ENCODE peak calls at places on chromosome 1, in four cellular contexts. O is H1, G is K562, J is GM12878. K is an unnamed sample.

GRCh38 chr1:214123061-214123784 is 135.4 kb downstream of the PROX1 start:
- DNase-seq in O (peak), G (peak), J (no peak), K (peak)

GRCh38 chr1:202014915-202015676 is 4.7 kb downstream of the ELF3 start:
- DNase-seq in G (no peak), O (no peak), J (no peak), K (no peak)

GRCh38 chr1:100760511-100760910 is 41.0 kb downstream of the VCAM1 start:
- DNase-seq in J (no peak), G (peak), O (no peak), K (no peak)

GRCh38 chr1:33149453-33150190 is 32.2 kb downstream of the TRIM62 start:
- DNase-seq in O (no peak), J (no peak), G (no peak), K (no peak)

GRCh38 chr1:198678901-198679329 is 40.1 kb downstream of the PTPRC start:
- DNase-seq in J (no peak), O (no peak), G (no peak), K (no peak)

GRCh38 chr1:181083842-181084605 is 4.5 kb upstream of the IER5 start:
- DNase-seq in J (no peak), O (no peak), G (peak), K (peak)

GRCh38 chr1:168465942-168466702 is 77.7 kb downstream of the XCL2 start:
- DNase-seq in O (no peak), J (peak), G (peak), K (no peak)

GRCh38 chr1:243708210-243708609 is 141.8 kb downstream of the AKT3 start:
- DNase-seq in J (no peak), G (no peak), O (no peak), K (no peak)

GRCh38 chr1:173297798-173298391 is 90.8 kb upstream of the TNFSF4 start:
- DNase-seq in J (peak), O (no peak), G (no peak), K (no peak)

GRCh38 chr1:37875833-37876232 is 16.4 kb upstream of the MTF1 start:
- DNase-seq in J (no peak), G (no peak), O (no peak), K (no peak)

GRCh38 chr1:206903687-206904086 is 6.4 kb downstream of the IL24 start:
- DNase-seq in O (no peak), J (no peak), G (no peak), K (no peak)

GRCh38 chr1:150696590-150696989 is 364 bp downstream of the GOLPH3L start:
- DNase-seq in J (no peak), G (peak), O (no peak), K (no peak)

GRCh38 chr1:150696151-150696550 is 803 bp downstream of the GOLPH3L start:
- DNase-seq in J (no peak), O (no peak), G (no peak), K (no peak)

GRCh38 chr1:150692720-150693119 is 4.2 kb downstream of the GOLPH3L start:
- DNase-seq in G (no peak), J (no peak), O (no peak), K (no peak)

GRCh38 chr1:150695561-150695960 is 1.4 kb downstream of the GOLPH3L start:
- DNase-seq in O (no peak), G (no peak), J (no peak), K (no peak)

GRCh38 chr1:150696995-150697927 is at the start of gene GOLPH3L:
- DNase-seq in J (peak), G (peak), O (peak), K (peak)
- TF ChIP-seq EGR1 in J (no peak), G (no peak), O (no peak), K (no peak)

DNA sequence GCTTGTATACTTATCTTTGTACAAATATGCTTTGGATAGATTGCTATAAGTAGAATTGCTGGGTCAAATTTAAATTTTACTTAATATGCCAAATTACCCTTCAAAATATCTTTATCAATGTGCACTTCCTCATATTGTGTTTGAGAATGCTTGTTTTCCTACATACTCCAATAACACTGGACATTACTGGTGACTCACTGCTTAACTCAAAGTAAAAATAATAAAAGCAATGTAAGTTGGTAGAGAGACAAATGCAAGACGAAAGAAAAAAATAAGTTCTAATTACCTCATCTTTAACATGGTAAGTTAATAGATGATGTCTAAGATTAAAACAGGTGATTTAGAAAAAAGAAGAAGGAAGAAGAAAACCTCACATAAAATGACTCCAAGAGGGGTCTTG is 7.9 kb upstream of the SH3GLB1 start:
- DNase-seq in O (no peak), G (no peak), J (no peak), K (no peak)
- TF ChIP-seq EGR1 in O (no peak), G (no peak), J (no peak), K (no peak)

GRCh38 chr1:160081261-160081936 is at the start of gene KCNJ9:
- DNase-seq in G (peak), J (no peak), O (no peak), K (no peak)
- TF ChIP-seq EGR1 in G (no peak), J (no peak), O (no peak), K (no peak)

DNA sequence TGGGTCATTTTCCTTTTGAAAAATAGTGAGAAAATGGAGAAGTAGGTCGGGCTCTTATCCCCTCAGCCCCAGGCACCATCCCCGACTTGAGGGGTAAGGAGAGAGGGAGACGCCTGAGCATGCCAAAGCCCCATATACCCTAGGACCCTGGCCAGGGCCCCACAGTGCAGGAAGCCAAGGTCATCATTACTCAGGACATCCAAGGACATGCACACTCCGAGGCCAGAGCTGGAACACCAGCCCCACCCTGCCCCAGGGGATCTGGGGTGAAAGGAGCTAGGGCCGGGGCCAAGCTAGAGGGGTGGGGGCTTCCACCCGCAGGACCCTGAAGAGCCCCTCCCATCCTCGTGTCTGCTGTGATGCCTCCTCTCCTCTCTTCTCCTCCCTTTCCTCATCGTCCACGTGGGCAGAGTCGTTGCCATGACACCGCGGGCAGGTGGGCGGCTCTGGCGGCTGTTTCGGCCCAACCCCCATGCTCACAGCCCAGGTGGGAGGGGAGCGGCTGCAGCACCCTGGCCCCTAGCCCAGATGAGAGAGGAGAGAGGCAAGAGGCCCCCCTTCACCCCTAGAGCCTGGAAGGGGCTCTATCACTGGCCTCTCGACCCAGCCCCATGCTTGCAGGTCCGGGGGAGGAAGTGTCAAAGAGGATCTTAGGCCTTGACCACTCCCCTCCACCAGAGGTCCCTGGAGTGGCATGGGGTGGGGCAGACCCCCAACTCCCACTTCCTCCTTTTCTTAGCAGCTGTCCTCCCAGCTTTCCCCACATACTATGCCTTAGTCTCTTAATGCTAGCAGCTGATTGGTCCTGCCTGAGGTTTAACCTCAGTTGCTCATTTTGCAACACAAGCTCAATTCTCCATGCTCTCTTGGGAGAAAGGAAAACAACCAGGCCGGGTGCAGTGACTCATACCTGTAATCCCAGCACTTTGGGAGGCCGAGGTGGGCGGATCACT is 10.6 kb downstream of the DLGAP3 start:
- DNase-seq in G (peak), J (peak), O (peak), K (no peak)
- TF ChIP-seq EGR1 in G (peak), J (peak), O (peak), K (no peak)

GRCh38 chr1:48182441-48182840 is 40.1 kb upstream of the SLC5A9 start:
- DNase-seq in G (no peak), O (no peak), J (peak), K (no peak)
- TF ChIP-seq EGR1 in G (no peak), O (no peak), J (no peak), K (no peak)